ENCODE peak calls at places on chromosomes 1 and 21, in five cellular contexts. E is fibroblast of lung, B is prostate gland, O is pancreas, A is skeletal muscle cell. M is an unnamed sample.

GRCh38 chr1:213982814-213983588 is 4.8 kb upstream of the PROX1 start:
- DNase-seq in E (peak; percentile 13), B (no peak), O (peak; percentile 61), A (no peak), M (no peak)

GRCh38 chr1:165490175-165490574 is 45.2 kb upstream of the RXRG start:
- DNase-seq in E (no peak), O (no peak), B (no peak), A (no peak), M (no peak)

GRCh38 chr1:19946331-19946751 is 22.9 kb upstream of the PLA2G2E start:
- DNase-seq in E (no peak), B (no peak), A (no peak), O (no peak), M (no peak)

GRCh38 chr1:163565171-163565570 is 243.4 kb downstream of the NUF2 start:
- DNase-seq in E (peak; percentile 3), O (no peak), B (no peak), A (no peak), M (no peak)

GRCh38 chr1:65147424-65148177 is 402 bp upstream of the AK4 start:
- DNase-seq in E (peak; percentile 18), B (peak; percentile 46), O (peak; percentile 40), A (no peak), M (peak; percentile 21)

GRCh38 chr1:235069577-235070563 is 58.8 kb downstream of the TOMM20 start:
- DNase-seq in A (peak; percentile 87), O (peak; percentile 94), E (peak; percentile 97), B (peak; percentile 78), M (peak; percentile 99)

GRCh38 chr1:85179517-85179916 is 21.3 kb downstream of the SYDE2 start:
- DNase-seq in B (no peak), E (no peak), A (no peak), O (no peak), M (no peak)

GRCh38 chr1:234781241-234782056 is 171.5 kb upstream of the IRF2BP2 start:
- DNase-seq in E (no peak), B (no peak), A (no peak), O (no peak), M (no peak)

GRCh38 chr21:33844104-33844889 is 71.3 kb downstream of the ATP5PO start:
- DNase-seq in E (peak; percentile 71), B (peak; percentile 69), O (peak; percentile 67), A (peak; percentile 47), M (no peak)

GRCh38 chr1:56508523-56508983 is 70.8 kb downstream of the PLPP3 start:
- DNase-seq in E (peak; percentile 16), A (no peak), B (no peak), O (peak; percentile 80), M (peak; percentile 67)

GRCh38 chr1:31617917-31618746 is 643 bp downstream of the HCRTR1 start:
- DNase-seq in E (peak; percentile 26), O (peak; percentile 40), A (no peak), B (no peak), M (peak; percentile 17)

DNA sequence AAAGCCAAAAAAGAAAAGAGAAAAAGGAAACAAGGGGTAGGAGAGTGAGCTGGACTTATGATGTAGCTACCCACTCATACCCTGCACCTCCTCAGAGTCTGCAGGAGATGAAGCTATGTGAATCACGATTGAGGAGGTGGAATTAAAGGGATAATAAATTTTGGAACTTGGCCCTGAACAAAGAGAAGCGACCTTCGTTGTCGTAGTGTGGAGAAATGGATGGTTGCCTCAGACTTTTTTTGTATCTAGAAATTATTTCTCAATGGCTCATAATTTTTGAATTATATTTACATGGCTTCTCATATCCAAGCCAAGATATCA is 37.8 kb upstream of the SIPA1L2 start:
- DNase-seq in E (peak; percentile 20), B (no peak), O (no peak), A (no peak), M (peak; percentile 77)
- H3K4me3 ChIP-seq in E (no peak overlapping the region), B (no peak overlapping the region), O (no peak overlapping the region), A (no peak overlapping the region), M (peak overlapping the region; percentile 12)

GRCh38 chr1:61589382-61589765 is 135.6 kb downstream of the TM2D1 start:
- DNase-seq in O (no peak), B (no peak), A (no peak), E (no peak), M (no peak)

GRCh38 chr1:61585714-61586113 is 139.2 kb downstream of the TM2D1 start:
- DNase-seq in A (no peak), B (peak; percentile 46), E (no peak), O (no peak), M (no peak)

GRCh38 chr1:61591316-61591715 is 133.6 kb downstream of the TM2D1 start:
- DNase-seq in B (no peak), E (no peak), A (no peak), O (no peak), M (no peak)

DNA sequence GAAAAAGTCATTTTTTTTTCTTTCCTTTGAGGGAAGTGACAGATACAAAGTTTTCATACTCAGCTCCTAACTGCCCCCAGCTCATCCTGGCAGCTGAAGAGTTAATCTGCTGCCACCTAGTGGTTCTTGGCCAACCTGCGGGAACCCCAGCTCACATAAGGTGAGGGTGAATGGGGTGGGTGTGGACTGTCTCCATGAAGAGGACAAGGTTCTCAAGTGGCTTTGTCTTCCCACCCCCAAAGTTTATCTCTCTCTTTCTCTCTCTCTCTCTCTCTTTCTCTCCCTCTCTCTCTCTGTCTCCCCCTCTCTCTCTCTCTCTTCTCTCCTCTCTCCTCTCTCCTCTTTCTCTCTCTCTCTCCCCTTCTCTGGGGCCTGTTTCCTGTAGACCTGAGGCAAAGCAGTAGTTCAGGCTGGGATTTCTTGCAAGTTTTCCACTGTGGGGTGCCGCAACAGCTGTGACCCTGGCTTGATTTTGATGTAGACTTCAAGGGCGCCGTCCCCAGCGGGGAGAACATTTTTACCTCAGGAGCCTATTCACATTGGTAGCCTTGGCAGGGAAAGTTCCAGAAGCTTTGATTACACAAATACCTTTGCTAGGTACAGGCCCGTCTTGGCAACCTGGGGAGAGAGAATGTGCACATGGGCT is 136.1 kb downstream of the TM2D1 start:
- DNase-seq in A (no peak), E (peak; percentile 39), O (peak; percentile 69), B (peak; percentile 46), M (peak; percentile 62)
- H3K4me3 ChIP-seq in A (no peak overlapping the region), E (no peak overlapping the region), O (no peak overlapping the region), B (no peak overlapping the region), M (no peak overlapping the region)

GRCh38 chr1:8963940-8964339 is 18.3 kb downstream of the CA6 start:
- DNase-seq in O (no peak), B (no peak), A (no peak), E (peak; percentile 15), M (no peak)
- H3K4me3 ChIP-seq in O (no peak overlapping the region), B (no peak overlapping the region), A (no peak overlapping the region), E (no peak overlapping the region), M (no peak overlapping the region)

DNA sequence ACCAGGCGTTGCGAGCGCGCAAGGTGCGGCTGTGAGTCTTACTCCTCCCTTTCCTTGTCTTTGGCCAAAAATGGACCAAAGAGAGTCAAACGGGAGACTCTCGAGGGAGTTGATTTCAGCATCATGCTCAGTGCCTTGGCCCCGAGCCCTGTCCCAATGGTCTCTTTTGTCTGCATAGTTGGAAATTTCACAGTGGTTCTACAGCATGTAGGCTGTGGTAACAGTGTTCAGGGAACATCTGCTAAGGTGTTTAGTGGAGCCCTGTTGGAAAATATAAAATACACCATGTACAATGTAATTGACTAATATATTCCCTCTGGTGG is 2.7 kb downstream of the CACNA1E start:
- DNase-seq in B (no peak), A (no peak), O (no peak), E (no peak), M (no peak)
- H3K4me3 ChIP-seq in B (no peak overlapping the region), A (no peak overlapping the region), O (no peak overlapping the region), E (no peak overlapping the region), M (no peak overlapping the region)

GRCh38 chr1:21814241-21814918 is 2.3 kb downstream of the LDLRAD2 start:
- DNase-seq in E (peak; percentile 19), B (no peak), O (no peak), A (no peak), M (no peak)
- H3K4me3 ChIP-seq in E (peak overlapping the region; percentile 16), B (peak overlapping the region; percentile 30), O (no peak overlapping the region), A (peak overlapping the region; percentile 42), M (peak overlapping the region; percentile 24)